ENCODE peak calls at places on chromosomes 1 and 21, in six cellular contexts. M, U, W, A, E and P are unnamed samples.

GRCh38 chr1:94863297-94863911 is 43.2 kb downstream of the SLC44A3 start:
- DNase-seq in M (no peak), U (no peak), W (no peak), A (no peak), E (no peak), P (no peak)

GRCh38 chr1:172849653-172850052 is 190.8 kb downstream of the FASLG start:
- DNase-seq in M (no peak), U (no peak), W (no peak), A (no peak), E (no peak), P (no peak)

GRCh38 chr1:47934243-47934805 is 62.9 kb downstream of the TRABD2B start:
- DNase-seq in M (peak; percentile 70), U (no peak), W (peak; percentile 58), A (peak; percentile 45), E (no peak), P (no peak)

GRCh38 chr1:38919075-38919474 is 22.6 kb downstream of the RHBDL2 start:
- DNase-seq in M (no peak), U (no peak), W (no peak), A (no peak), E (no peak), P (no peak)

GRCh38 chr1:50995651-50996050 is 25.6 kb downstream of the CDKN2C start:
- DNase-seq in M (no peak), U (no peak), W (no peak), A (no peak), E (no peak), P (no peak)

GRCh38 chr1:41404308-41404755 is 43.1 kb downstream of the FOXO6 start:
- DNase-seq in M (no peak), U (peak; percentile 20), W (no peak), A (no peak), E (peak; percentile 76), P (peak; percentile 34)

GRCh38 chr21:31252611-31253010 is 91.5 kb downstream of the TIAM1 start:
- DNase-seq in M (no peak), U (no peak), W (no peak), A (no peak), E (no peak), P (no peak)

GRCh38 chr1:72282271-72282656 is at the start of gene NEGR1:
- DNase-seq in M (peak; percentile 64), U (no peak), W (peak; percentile 44), A (no peak), E (peak; percentile 61), P (peak; percentile 14)

GRCh38 chr1:95084317-95085176 is 11.8 kb upstream of the ALG14 start:
- DNase-seq in M (no peak), U (peak; percentile 59), W (no peak), A (no peak), E (peak; percentile 53), P (peak; percentile 55)

GRCh38 chr1:224700915-224701531 is 84.9 kb downstream of the CNIH3 start:
- DNase-seq in M (no peak), U (peak; percentile 68), W (no peak), A (no peak), E (peak; percentile 66), P (peak; percentile 68)

GRCh38 chr21:35646606-35647005 is 413.7 kb downstream of the SETD4 start:
- DNase-seq in M (no peak), U (no peak), W (no peak), A (no peak), E (no peak), P (no peak)

GRCh38 chr1:118960567-118961136 is 27.5 kb downstream of the TBX15 start:
- DNase-seq in M (peak; percentile 69), U (peak; percentile 4), W (no peak), A (peak; percentile 49), E (no peak), P (no peak)

GRCh38 chr1:151130837-151131586 is 15.4 kb downstream of the SEMA6C start:
- DNase-seq in M (peak; percentile 87), U (no peak), W (peak; percentile 76), A (peak; percentile 71), E (peak; percentile 91), P (no peak)

GRCh38 chr1:156241311-156241811 is 623 bp upstream of the BGLAP start:
- DNase-seq in M (no peak), U (no peak), W (no peak), A (no peak), E (peak; percentile 50), P (peak; percentile 56)

GRCh38 chr1:21937034-21937371 is at the start of gene HSPG2:
- DNase-seq in M (no peak), U (no peak), W (no peak), A (no peak), E (no peak), P (no peak)

GRCh38 chr1:21939650-21940374 is 2.7 kb upstream of the HSPG2 start:
- DNase-seq in M (peak; percentile 94), U (no peak), W (peak; percentile 88), A (peak; percentile 86), E (no peak), P (peak; percentile 61)

GRCh38 chr1:21937372-21938121 is 437 bp upstream of the HSPG2 start:
- DNase-seq in M (peak; percentile 87), U (peak; percentile 77), W (peak; percentile 92), A (peak; percentile 85), E (peak; percentile 88), P (peak; percentile 85)

GRCh38 chr1:21940492-21940891 is 3.4 kb upstream of the HSPG2 start:
- DNase-seq in M (no peak), U (no peak), W (no peak), A (no peak), E (no peak), P (no peak)

DNA sequence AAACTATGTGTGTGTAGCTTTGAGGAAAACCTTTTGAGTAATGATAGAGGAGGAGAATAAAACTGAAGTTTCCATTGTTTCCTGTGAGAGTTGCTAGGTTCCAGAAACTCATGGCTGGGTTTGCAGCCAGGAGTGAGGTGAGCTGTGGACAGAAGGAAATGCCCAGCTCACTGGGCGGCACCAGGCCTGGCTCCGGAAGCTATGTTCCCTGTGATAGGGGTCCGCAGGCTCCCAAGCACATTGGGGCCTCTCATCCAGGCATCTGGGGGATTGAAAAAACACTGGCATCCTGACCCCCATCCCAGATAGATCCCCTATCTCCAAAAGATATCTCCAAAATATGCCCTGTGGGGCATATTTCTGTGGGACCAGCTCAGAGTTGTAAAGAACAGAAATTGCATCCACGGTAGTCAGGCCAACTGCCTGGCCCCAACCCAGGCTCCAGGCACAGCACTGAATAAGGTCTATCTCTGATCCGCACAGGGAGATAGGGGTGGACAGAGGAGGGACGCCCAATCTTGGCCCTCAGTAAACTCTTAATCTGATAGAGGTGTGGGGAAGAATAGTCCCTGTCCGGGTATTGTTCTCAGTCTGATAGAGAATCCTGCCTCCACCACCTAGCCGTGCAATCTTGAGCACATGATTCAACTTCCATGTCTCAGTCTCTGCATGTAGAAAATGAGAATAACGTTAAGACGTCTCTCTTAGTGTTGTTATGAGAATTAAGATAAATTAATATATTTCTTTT is 1.9 kb upstream of the HSPG2 start:
- DNase-seq in M (no peak), U (no peak), W (no peak), A (no peak), E (no peak), P (no peak)
- H3K4me3 ChIP-seq in M (no peak overlapping the region), U (no peak overlapping the region), W (no peak overlapping the region), A (no peak overlapping the region), E (no peak overlapping the region), P (no peak overlapping the region)

DNA sequence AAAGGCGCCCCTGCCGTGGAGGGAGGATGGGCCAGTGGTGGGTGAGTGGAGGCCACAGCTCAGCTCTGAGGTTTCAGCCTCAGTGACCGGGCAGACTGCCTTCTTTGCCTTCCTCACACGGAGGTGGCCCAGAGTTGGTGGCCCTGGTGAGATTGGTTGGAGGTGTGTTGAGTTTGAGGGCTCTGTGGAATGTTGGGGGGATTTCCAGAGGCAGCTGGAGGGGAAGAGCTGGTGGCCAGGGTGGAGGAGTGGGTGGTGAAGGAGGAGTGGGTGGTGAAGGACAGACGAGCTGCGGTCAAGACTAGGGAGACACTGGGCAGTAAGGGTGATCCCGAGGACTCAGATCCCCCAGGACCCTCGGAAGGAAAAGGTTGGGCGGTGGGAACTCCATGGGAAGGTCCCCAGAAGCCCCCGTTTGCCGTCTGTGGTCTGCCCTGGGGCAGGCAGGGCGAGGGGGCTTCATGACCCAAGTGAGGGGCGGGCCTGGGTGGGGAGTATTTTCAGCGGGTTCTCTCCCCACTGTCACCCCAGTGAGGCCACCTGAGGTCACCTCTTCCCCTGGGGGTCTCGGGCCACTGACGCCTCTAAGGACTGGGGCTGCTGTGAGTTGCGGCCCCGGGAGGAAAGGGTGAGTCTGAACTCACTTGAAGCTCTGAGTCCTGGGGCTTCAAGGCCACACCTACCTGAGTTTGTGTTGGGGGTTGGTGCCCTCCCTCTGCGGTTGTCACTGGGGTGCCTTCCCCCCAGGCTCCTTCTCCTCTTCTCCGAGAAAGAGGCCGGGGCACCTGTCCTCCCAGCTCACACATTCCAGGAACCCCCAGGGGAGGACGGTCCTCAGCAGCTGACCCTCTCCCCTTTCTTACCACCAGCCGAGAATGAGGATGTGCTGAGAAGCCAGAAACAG is 22.7 kb upstream of the PIK3CD start:
- DNase-seq in M (no peak), U (peak; percentile 48), W (no peak), A (no peak), E (peak; percentile 45), P (peak; percentile 62)
- H3K4me3 ChIP-seq in M (no peak overlapping the region), U (peak overlapping the region; percentile 17), W (no peak overlapping the region), A (peak overlapping the region; percentile 5), E (no peak overlapping the region), P (no peak overlapping the region)

DNA sequence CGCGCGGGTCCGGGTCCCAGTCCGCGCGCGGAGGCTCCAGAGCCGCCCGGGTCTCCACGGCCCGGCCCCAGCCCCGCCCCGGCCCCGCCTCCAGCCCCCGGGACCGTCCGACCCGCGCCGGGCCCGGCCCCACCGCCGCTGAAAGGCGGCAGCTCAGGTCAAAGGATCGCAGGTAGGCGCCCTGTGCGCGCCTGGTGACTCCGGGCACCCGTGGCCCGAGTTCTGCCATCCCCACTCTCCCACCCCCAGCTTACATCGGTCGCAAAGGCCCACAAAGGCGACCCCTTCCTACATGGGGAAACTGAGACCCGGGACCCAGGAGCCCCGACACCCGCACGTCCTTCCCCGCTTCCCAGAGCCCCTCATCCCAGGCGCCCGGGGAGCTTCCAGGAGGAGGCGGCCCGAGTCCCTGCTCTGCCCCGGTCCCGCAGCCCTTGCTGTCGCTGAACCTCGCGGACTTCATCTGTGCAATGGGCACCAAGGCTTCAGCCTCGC is at the start of gene TMEM200B:
- DNase-seq in M (no peak), U (no peak), W (peak; percentile 34), A (no peak), E (no peak), P (no peak)
- H3K4me3 ChIP-seq in M (peak within 1 kb of the TSS; percentile 67), U (peak within 1 kb of the TSS; percentile 61), W (peak within 1 kb of the TSS; percentile 71), A (peak within 1 kb of the TSS; percentile 74), E (peak within 1 kb of the TSS; percentile 65), P (no peak within 1 kb of the TSS)

GRCh38 chr21:17796037-17796403 is 23.1 kb downstream of the C21orf91 start:
- DNase-seq in M (no peak), U (no peak), W (no peak), A (no peak), E (no peak), P (no peak)

GRCh38 chr21:17793271-17793670 is 25.9 kb downstream of the C21orf91 start:
- DNase-seq in M (no peak), U (no peak), W (no peak), A (no peak), E (no peak), P (no peak)

GRCh38 chr21:17795084-17796036 is 23.8 kb downstream of the C21orf91 start:
- DNase-seq in M (no peak), U (no peak), W (no peak), A (no peak), E (no peak), P (no peak)

GRCh38 chr21:17793675-17794123 is 25.5 kb downstream of the C21orf91 start:
- DNase-seq in M (no peak), U (peak; percentile 16), W (no peak), A (no peak), E (no peak), P (no peak)

DNA sequence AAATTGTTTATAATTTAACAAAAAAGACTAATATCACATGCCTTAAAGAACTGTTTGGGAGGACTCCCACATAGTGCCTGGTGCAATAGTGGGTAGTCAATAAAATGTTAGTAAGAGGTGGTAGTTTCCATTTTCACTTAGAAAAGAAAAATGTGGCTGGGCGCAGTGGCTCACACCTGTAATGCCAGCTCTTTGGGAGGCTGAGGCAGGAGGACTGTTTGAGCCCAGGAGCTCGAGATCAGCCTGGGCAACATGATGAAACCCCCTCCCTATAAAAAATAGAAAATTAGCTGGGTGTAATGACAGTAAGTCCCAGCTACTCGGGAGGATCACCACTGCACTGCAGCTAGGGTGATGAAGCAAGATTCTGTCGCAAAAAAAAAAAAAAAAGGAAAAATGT is 24.5 kb downstream of the C21orf91 start:
- DNase-seq in M (no peak), U (no peak), W (no peak), A (no peak), E (no peak), P (no peak)
- H3K4me3 ChIP-seq in M (no peak overlapping the region), U (no peak overlapping the region), W (no peak overlapping the region), A (no peak overlapping the region), E (no peak overlapping the region), P (no peak overlapping the region)